ENCODE peak calls at places on chromosomes 2 and 18, in four cellular contexts. One of them, this sample, is unnamed.

GRCh38 chr18:31819106-31819924 is 58.6 kb upstream of the SLC25A52 start:
- DNase-seq in A673: peak
- DNase-seq in HTR-8/SVneo: peak
- DNase-seq in choroid plexus epithelial cell: peak
- DNase-seq in this sample: peak

GRCh38 chr18:58612239-58613055 is 16.4 kb downstream of the ALPK2 start:
- DNase-seq in A673: no peak
- DNase-seq in choroid plexus epithelial cell: no peak
- DNase-seq in HTR-8/SVneo: no peak
- DNase-seq in this sample: no peak

GRCh38 chr2:241002275-241003046 is 4.0 kb downstream of the SNED1 start:
- DNase-seq in A673: no peak
- DNase-seq in choroid plexus epithelial cell: no peak
- DNase-seq in HTR-8/SVneo: no peak
- DNase-seq in this sample: no peak

GRCh38 chr2:60880633-60880987 is 764 bp upstream of the REL start:
- DNase-seq in HTR-8/SVneo: peak
- DNase-seq in A673: peak
- DNase-seq in choroid plexus epithelial cell: peak
- DNase-seq in this sample: no peak

GRCh38 chr2:158741631-158742030 is 53.5 kb upstream of the DAPL1 start:
- DNase-seq in choroid plexus epithelial cell: no peak
- DNase-seq in A673: no peak
- DNase-seq in HTR-8/SVneo: no peak
- DNase-seq in this sample: no peak

GRCh38 chr2:71882949-71883472 is 264.7 kb downstream of the CYP26B1 start:
- DNase-seq in HTR-8/SVneo: peak
- DNase-seq in choroid plexus epithelial cell: peak
- DNase-seq in A673: peak
- DNase-seq in this sample: no peak

GRCh38 chr18:67305466-67305865 is 211.1 kb downstream of the DSEL start:
- DNase-seq in A673: no peak
- DNase-seq in HTR-8/SVneo: no peak
- DNase-seq in choroid plexus epithelial cell: no peak
- DNase-seq in this sample: no peak

GRCh38 chr2:19971691-19972090 is 18.2 kb downstream of the WDR35 start:
- DNase-seq in A673: peak
- DNase-seq in choroid plexus epithelial cell: no peak
- DNase-seq in HTR-8/SVneo: no peak
- DNase-seq in this sample: no peak

GRCh38 chr18:31042391-31043181 is at the start of gene DSC3:
- DNase-seq in A673: no peak
- DNase-seq in choroid plexus epithelial cell: peak
- DNase-seq in HTR-8/SVneo: peak
- DNase-seq in this sample: no peak

GRCh38 chr2:100882645-100883613 is 63.0 kb downstream of the NPAS2 start:
- DNase-seq in A673: no peak
- DNase-seq in choroid plexus epithelial cell: peak
- DNase-seq in HTR-8/SVneo: no peak
- DNase-seq in this sample: no peak

GRCh38 chr18:43780782-43781340 is 503.6 kb upstream of the SYT4 start:
- DNase-seq in choroid plexus epithelial cell: peak
- DNase-seq in HTR-8/SVneo: peak
- DNase-seq in A673: peak
- DNase-seq in this sample: no peak

GRCh38 chr2:120758181-120759048 is 22.7 kb downstream of the GLI2 start:
- DNase-seq in A673: no peak
- DNase-seq in choroid plexus epithelial cell: peak
- DNase-seq in HTR-8/SVneo: no peak
- DNase-seq in this sample: no peak

GRCh38 chr2:5692561-5693287 is 540 bp downstream of the SOX11 start:
- DNase-seq in A673: peak
- DNase-seq in choroid plexus epithelial cell: peak
- DNase-seq in HTR-8/SVneo: no peak
- DNase-seq in this sample: no peak

GRCh38 chr2:180983468-180984388 is 3.3 kb downstream of the UBE2E3 start:
- DNase-seq in choroid plexus epithelial cell: peak
- DNase-seq in A673: peak
- DNase-seq in HTR-8/SVneo: no peak
- DNase-seq in this sample: peak

GRCh38 chr2:71784734-71785549 is 331.6 kb downstream of the DYSF start:
- DNase-seq in choroid plexus epithelial cell: peak
- DNase-seq in HTR-8/SVneo: peak
- DNase-seq in A673: peak
- DNase-seq in this sample: no peak

GRCh38 chr2:194842871-194843270 is 814.2 kb upstream of the SLC39A10 start:
- DNase-seq in choroid plexus epithelial cell: no peak
- DNase-seq in HTR-8/SVneo: no peak
- DNase-seq in A673: no peak
- DNase-seq in this sample: no peak

GRCh38 chr18:58649966-58650816 is 21.1 kb upstream of the MALT1 start:
- DNase-seq in HTR-8/SVneo: no peak
- DNase-seq in A673: no peak
- DNase-seq in choroid plexus epithelial cell: peak
- DNase-seq in this sample: no peak

GRCh38 chr2:151819920-151820319 is 8.3 kb downstream of the ARL5A start:
- DNase-seq in choroid plexus epithelial cell: no peak
- DNase-seq in HTR-8/SVneo: no peak
- DNase-seq in A673: no peak
- DNase-seq in this sample: no peak

GRCh38 chr2:102618452-102619413 is 620 bp upstream of the SLC9A2 start:
- DNase-seq in choroid plexus epithelial cell: peak
- DNase-seq in HTR-8/SVneo: no peak
- DNase-seq in A673: peak
- DNase-seq in this sample: no peak

This sample was measured in SK-N-MC.